ENCODE peak calls at places on chromosomes 6 and 20, in four cellular contexts. One of them, this sample, is unnamed.

GRCh38 chr6:170260686-170261085 is 30.2 kb downstream of the DLL1 start:
- DNase-seq in HCT116: peak
- DNase-seq in IMR-90: no peak
- DNase-seq in colonic mucosa: no peak
- DNase-seq in this sample: peak

GRCh38 chr20:10249822-10250221 is 31.2 kb downstream of the SNAP25 start:
- DNase-seq in HCT116: no peak
- DNase-seq in IMR-90: no peak
- DNase-seq in colonic mucosa: no peak
- DNase-seq in this sample: peak

GRCh38 chr20:59242714-59243626 is 57.4 kb upstream of the EDN3 start:
- DNase-seq in HCT116: no peak
- DNase-seq in IMR-90: no peak
- DNase-seq in colonic mucosa: no peak
- DNase-seq in this sample: peak

GRCh38 chr6:146027586-146028249 is 1.1 kb upstream of the GRM1 start:
- DNase-seq in HCT116: no peak
- DNase-seq in IMR-90: no peak
- DNase-seq in colonic mucosa: no peak
- DNase-seq in this sample: no peak

GRCh38 chr6:142871910-142872331 is 73.1 kb downstream of the HIVEP2 start:
- DNase-seq in HCT116: no peak
- DNase-seq in IMR-90: peak
- DNase-seq in colonic mucosa: peak
- DNase-seq in this sample: peak

GRCh38 chr20:24634855-24635254 is 165.4 kb downstream of the SYNDIG1 start:
- DNase-seq in HCT116: peak
- DNase-seq in IMR-90: peak
- DNase-seq in colonic mucosa: no peak
- DNase-seq in this sample: peak

GRCh38 chr20:36852187-36852586 is 23.8 kb upstream of the TLDC2 start:
- DNase-seq in HCT116: no peak
- DNase-seq in IMR-90: no peak
- DNase-seq in colonic mucosa: no peak
- DNase-seq in this sample: no peak

GRCh38 chr6:132122871-132123270 is 171.7 kb upstream of the CCN2 start:
- DNase-seq in HCT116: no peak
- DNase-seq in IMR-90: peak
- DNase-seq in colonic mucosa: no peak
- DNase-seq in this sample: no peak

DNA sequence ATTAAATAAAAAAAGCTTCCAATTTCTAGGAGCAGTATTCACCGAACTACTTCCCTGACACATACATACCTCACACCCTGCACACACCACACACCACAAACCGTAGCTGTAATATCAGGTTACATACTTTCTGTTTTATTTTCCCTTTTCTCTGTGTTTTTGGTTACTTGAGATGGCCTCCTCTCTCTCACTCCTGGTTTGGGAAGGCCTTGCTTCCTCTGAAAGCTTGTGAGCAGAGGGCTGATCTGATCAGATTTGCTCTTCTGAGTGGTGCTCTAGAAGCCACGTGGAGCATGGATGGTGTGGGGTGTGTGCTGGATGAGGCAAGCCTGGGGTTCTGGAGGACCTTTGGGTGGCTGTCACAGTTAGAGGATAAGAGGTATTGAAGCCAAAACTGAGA is 20.9 kb downstream of the UTRN start:
- DNase-seq in HCT116: no peak
- DNase-seq in IMR-90: peak
- DNase-seq in colonic mucosa: no peak
- DNase-seq in this sample: peak
- H3K9ac ChIP-seq in HCT116: no peak
- H3K9ac ChIP-seq in IMR-90: peak
- H3K9ac ChIP-seq in colonic mucosa: no peak
- H3K9ac ChIP-seq in this sample: no peak

DNA sequence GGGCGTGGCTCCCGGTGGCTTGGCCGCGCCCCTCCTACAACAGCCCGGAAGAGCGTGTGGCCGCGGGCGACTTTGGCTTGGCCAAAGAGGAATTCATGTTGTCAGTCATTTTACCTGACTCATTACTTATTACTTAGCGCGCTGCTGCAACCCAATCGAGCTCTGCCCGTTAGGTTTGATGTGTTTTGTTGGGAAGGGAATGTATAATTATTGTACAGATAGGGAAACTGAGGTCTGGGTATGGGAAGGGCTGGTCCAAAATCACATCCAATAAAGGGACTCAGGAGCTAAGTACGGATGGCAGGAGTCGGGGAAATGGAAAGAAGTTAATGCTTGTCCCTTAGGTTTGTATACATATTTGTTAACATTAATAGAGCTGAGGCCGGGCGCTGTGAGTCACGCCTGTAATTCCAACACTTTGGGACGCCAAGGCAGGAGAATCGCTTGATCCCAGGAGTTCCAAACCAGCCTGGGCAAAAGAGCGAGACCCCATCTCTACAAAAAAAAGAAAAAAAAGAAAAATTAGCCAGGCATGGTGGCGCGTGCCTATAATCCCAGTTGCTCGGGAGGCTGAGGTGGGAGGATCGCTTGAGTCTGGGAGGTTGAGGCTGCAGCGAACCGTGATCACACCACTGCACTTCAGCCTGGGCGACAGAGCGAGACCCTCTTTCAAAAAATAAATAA is 639 bp upstream of the ZNF335 start:
- DNase-seq in HCT116: no peak
- DNase-seq in IMR-90: no peak
- DNase-seq in colonic mucosa: no peak
- DNase-seq in this sample: peak
- H3K9ac ChIP-seq in HCT116: peak
- H3K9ac ChIP-seq in IMR-90: peak
- H3K9ac ChIP-seq in colonic mucosa: peak
- H3K9ac ChIP-seq in this sample: peak

GRCh38 chr6:168258795-168259194 is 60.8 kb downstream of the DACT2 start:
- DNase-seq in HCT116: no peak
- DNase-seq in IMR-90: no peak
- DNase-seq in colonic mucosa: no peak
- DNase-seq in this sample: no peak

GRCh38 chr6:168255283-168255881 is 64.2 kb downstream of the DACT2 start:
- DNase-seq in HCT116: no peak
- DNase-seq in IMR-90: no peak
- DNase-seq in colonic mucosa: no peak
- DNase-seq in this sample: no peak

GRCh38 chr6:168261234-168261633 is 58.3 kb downstream of the DACT2 start:
- DNase-seq in HCT116: no peak
- DNase-seq in IMR-90: no peak
- DNase-seq in colonic mucosa: no peak
- DNase-seq in this sample: no peak

GRCh38 chr6:168260385-168260987 is 59.1 kb downstream of the DACT2 start:
- DNase-seq in HCT116: no peak
- DNase-seq in IMR-90: no peak
- DNase-seq in colonic mucosa: no peak
- DNase-seq in this sample: no peak

GRCh38 chr6:168256940-168257339 is 62.6 kb downstream of the DACT2 start:
- DNase-seq in HCT116: no peak
- DNase-seq in IMR-90: no peak
- DNase-seq in colonic mucosa: no peak
- DNase-seq in this sample: no peak
- H3K9ac ChIP-seq in HCT116: no peak
- H3K9ac ChIP-seq in IMR-90: no peak
- H3K9ac ChIP-seq in colonic mucosa: no peak
- H3K9ac ChIP-seq in this sample: no peak

DNA sequence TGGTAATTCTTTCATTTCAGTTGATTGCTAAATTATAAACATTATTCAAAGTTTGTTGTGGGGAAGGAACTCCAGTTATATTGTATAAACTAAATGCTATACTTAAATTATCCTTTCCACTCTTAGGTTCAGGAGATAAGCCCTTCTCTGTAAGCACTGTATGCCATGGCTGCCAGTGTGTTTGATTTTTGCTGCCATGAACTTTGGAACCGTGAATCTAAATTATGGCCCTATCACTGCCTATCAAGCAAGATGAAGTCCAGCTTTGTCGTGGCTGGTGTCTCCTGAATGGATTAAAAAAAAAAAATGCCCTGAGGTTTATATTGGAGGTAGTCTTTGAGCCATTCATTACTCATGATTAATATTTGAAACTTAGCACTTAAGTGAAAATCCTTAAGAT is 44.7 kb downstream of the CDC5L start:
- DNase-seq in HCT116: no peak
- DNase-seq in IMR-90: no peak
- DNase-seq in colonic mucosa: peak
- DNase-seq in this sample: no peak
- H3K9ac ChIP-seq in HCT116: no peak
- H3K9ac ChIP-seq in IMR-90: no peak
- H3K9ac ChIP-seq in colonic mucosa: no peak
- H3K9ac ChIP-seq in this sample: no peak

GRCh38 chr20:41139227-41140093 is 2.1 kb downstream of the PLCG1 start:
- DNase-seq in HCT116: no peak
- DNase-seq in IMR-90: no peak
- DNase-seq in colonic mucosa: no peak
- DNase-seq in this sample: no peak
- H3K9ac ChIP-seq in HCT116: no peak
- H3K9ac ChIP-seq in IMR-90: peak
- H3K9ac ChIP-seq in colonic mucosa: peak
- H3K9ac ChIP-seq in this sample: no peak